ENCODE peak calls at places on chromosome 4, in six cellular contexts. Y is uterus, L is psoas muscle, H is mesendoderm, N is gastrocnemius medialis, T is right cardiac atrium. X is an unnamed sample. For H3K4me1, the result is how much of the 10 kb centered on the place peaks cover.

GRCh38 chr4:80535551-80535950 is 200.0 kb downstream of the CFAP299 start:
- DNase-seq in Y (no peak), L (no peak), T (no peak), H (no peak), N (no peak), X (no peak)

GRCh38 chr4:10161146-10161545 is 44.5 kb upstream of the WDR1 start:
- DNase-seq in H (no peak), N (no peak), T (no peak), L (no peak), Y (no peak), X (peak)

GRCh38 chr4:73673286-73673685 is 53.0 kb upstream of the RASSF6 start:
- DNase-seq in Y (no peak), H (no peak), T (peak), L (no peak), N (no peak), X (peak)

GRCh38 chr4:107978716-107979451 is 10.8 kb upstream of the HADH start:
- DNase-seq in L (no peak), H (no peak), N (no peak), T (no peak), Y (no peak), X (no peak)

GRCh38 chr4:53963786-53964185 is 100.6 kb downstream of the CHIC2 start:
- DNase-seq in H (no peak), N (no peak), L (no peak), T (no peak), Y (no peak), X (no peak)

GRCh38 chr4:66639361-66639760 is 905.9 kb downstream of the CENPC start:
- DNase-seq in H (no peak), Y (no peak), N (no peak), L (no peak), T (no peak), X (no peak)

GRCh38 chr4:38318737-38319455 is 345.1 kb upstream of the KLF3 start:
- DNase-seq in N (peak), Y (peak), T (peak), H (peak), L (peak), X (peak)

GRCh38 chr4:41887821-41888699 is 47.2 kb upstream of the TMEM33 start:
- DNase-seq in L (no peak), H (peak), Y (no peak), N (no peak), T (no peak), X (peak)

GRCh38 chr4:12716896-12717295 is 767.2 kb downstream of the RAB28 start:
- DNase-seq in N (no peak), H (no peak), T (no peak), L (no peak), Y (no peak), X (no peak)

GRCh38 chr4:8364141-8364540 is 76.4 kb downstream of the ACOX3 start:
- DNase-seq in L (no peak), H (no peak), N (peak), T (no peak), Y (no peak), X (no peak)

GRCh38 chr4:182074842-182075241 is 168.4 kb upstream of the TENM3 start:
- DNase-seq in T (no peak), H (no peak), Y (no peak), N (no peak), L (no peak), X (no peak)

GRCh38 chr4:124203613-124204284 is 508.8 kb downstream of the ANKRD50 start:
- DNase-seq in Y (no peak), L (no peak), H (peak), T (no peak), N (no peak), X (no peak)

GRCh38 chr4:109441858-109442480 is 8.4 kb downstream of the SEC24B start:
- DNase-seq in L (no peak), T (no peak), N (no peak), H (no peak), Y (no peak), X (no peak)

GRCh38 chr4:140807491-140808257 is 51.5 kb upstream of the TBC1D9 start:
- DNase-seq in N (no peak), H (no peak), L (no peak), Y (no peak), T (no peak), X (no peak)

GRCh38 chr4:23305026-23305425 is 584.8 kb downstream of the PPARGC1A start:
- DNase-seq in N (no peak), T (no peak), Y (no peak), H (no peak), L (no peak), X (no peak)

GRCh38 chr4:46819095-46819494 is 90.0 kb downstream of the COX7B2 start:
- DNase-seq in Y (no peak), N (no peak), L (no peak), T (no peak), H (no peak), X (no peak)

GRCh38 chr4:161655148-161655547 is 508.7 kb downstream of the FSTL5 start:
- DNase-seq in N (no peak), H (no peak), L (no peak), Y (no peak), T (no peak), X (no peak)

GRCh38 chr4:79982587-79983327 is 90.3 kb downstream of the ANTXR2 start:
- DNase-seq in Y (no peak), N (no peak), H (no peak), T (no peak), L (no peak), X (peak)

GRCh38 chr4:89289312-89289711 is 18.3 kb downstream of the GPRIN3 start:
- DNase-seq in L (no peak), Y (no peak), T (no peak), H (no peak), N (no peak), X (no peak)

GRCh38 chr4:94974773-94975172 is 217.0 kb downstream of the BMPR1B start:
- DNase-seq in N (no peak), Y (no peak), T (no peak), L (no peak), H (no peak), X (peak)

DNA sequence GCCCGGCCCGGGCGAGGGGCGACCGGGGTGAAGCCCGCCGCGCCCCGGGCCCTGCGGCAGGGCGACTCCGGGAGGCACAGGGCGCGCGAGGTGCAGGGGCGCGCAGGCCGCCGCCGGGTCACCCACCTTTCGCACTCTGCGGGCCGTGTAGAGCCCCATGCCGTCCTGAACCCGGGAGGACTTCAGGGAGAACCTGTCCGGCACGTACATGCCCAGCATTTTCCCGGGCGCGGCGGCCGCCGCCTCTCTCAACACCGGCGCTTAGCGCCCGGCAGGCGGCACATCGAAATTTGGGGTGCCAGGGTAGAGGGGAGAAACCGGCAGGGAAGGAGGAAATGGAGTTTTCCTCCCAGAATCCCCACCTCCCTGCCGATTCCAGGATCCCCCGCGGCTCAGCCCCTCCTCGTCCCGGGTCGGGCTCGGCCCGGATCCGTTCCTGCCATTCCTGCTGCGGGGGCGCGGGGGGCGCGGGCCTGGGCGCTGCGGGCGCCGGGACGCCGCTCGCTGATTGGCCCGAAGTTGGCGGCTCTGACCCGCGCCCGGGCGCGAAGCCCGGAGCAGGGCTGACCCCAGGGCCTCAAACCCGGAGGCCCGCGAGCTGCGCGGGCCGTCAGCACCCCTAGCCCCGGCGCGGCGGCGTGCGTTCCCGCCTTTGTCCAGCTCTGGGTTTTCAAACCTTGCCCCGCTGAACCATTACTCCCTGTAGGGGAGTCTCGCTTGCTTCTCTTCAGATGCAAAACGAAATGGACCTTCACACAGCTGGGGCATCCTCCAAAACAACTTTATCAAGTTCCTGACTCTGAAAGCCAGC is at the start of gene PRDM5:
- DNase-seq in H (peak), L (peak), N (peak), Y (peak), T (peak), X (peak)
- H3K27ac ChIP-seq in H (peak), L (peak), N (peak), Y (peak), T (peak), X (peak)

GRCh38 chr4:24967346-24967745 is 54.5 kb upstream of the CCDC149 start:
- DNase-seq in H (no peak), L (no peak), Y (no peak), T (no peak), N (no peak), X (no peak)
- H3K4me1 ChIP-seq in H (under half), L (under half), Y (under half), T (under half), N (under half), X (under half)

GRCh38 chr4:57153207-57153606 is 43.0 kb upstream of the IGFBP7 start:
- DNase-seq in H (no peak), L (no peak), T (no peak), N (no peak), Y (no peak), X (peak)
- H3K27ac ChIP-seq in H (no peak), L (no peak), T (no peak), N (no peak), Y (no peak), X (peak)

GRCh38 chr4:98722000-98722399 is 63.6 kb upstream of the TSPAN5 start:
- DNase-seq in Y (no peak), N (no peak), H (no peak), T (no peak), L (no peak), X (no peak)

GRCh38 chr4:98716796-98717195 is 58.4 kb upstream of the TSPAN5 start:
- DNase-seq in N (no peak), H (no peak), L (no peak), Y (no peak), T (no peak), X (no peak)

DNA sequence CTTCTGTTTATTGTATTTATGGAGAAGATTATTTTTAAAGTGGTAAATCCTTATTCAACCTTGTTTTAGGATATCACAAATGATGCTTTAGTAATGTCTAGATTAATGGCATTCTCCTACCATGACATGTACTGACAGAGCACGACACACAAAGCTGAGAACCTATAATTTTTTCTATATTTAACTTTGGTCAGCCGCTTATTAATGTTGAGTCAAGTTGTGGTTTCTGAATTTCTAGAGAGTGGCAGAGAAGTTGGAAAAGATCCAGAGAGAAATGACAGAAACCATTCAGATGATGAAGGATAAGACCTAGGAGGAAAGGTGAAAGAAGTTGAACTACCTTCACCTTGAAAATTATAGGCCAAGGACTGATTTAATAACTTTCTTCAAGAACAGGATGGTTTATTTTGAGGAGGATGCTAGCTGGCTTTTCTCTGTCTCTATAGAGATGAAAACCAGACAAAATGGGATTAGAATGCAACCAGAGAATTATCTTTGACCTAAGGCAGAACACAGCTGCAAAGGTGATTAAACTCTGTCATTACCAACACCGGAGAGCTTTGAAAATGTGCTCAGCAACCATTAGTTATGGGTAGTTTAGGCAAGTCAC is 62.6 kb upstream of the TSPAN5 start:
- DNase-seq in L (no peak), T (no peak), N (no peak), Y (no peak), H (no peak), X (no peak)
- H3K4me1 ChIP-seq in L (under half), T (under half), N (under half), Y (under half), H (under half), X (under half)

GRCh38 chr4:144670776-144671175 is 24.8 kb downstream of the HHIP start:
- DNase-seq in H (no peak), Y (no peak), T (no peak), L (no peak), N (no peak), X (no peak)
- H3K27ac ChIP-seq in H (no peak), Y (no peak), T (no peak), L (no peak), N (no peak), X (no peak)

DNA sequence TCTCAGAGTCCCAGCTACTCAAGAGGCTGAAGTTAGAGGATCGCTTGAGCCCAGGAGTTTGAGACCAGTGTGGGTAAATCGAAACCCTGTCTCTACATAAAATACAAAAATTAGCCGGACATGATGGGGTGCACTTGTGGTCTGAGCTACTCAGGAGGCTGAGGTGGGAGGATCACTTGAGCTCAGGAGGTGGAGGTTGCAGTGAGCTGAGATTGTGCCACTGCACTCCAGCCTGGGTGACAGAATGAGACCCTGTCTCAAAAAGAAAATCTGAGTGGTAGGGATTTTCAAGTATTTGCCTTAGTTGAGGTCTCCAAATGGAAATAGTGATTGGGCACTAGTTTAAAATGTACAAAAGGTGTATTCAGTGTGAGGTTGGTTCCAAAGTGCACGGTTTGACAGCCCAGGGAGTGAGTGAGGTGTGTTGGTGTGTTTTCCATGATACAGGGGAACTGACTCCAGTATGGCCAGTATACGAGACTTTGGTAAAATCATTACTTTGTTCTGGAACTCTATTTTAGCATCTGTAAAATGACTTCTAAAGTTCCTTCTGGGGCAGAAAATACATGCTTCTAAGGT is 13.8 kb downstream of the ADD1 start:
- DNase-seq in N (no peak), H (no peak), L (no peak), T (no peak), Y (no peak), X (no peak)
- H3K4me1 ChIP-seq in N (half or more), H (under half), L (half or more), T (under half), Y (under half), X (half or more)

GRCh38 chr4:4323705-4324534 is 33.9 kb downstream of the ZBTB49 start:
- DNase-seq in H (peak), Y (no peak), N (no peak), T (no peak), L (no peak), X (peak)
- H3K27ac ChIP-seq in H (peak), Y (no peak), N (no peak), T (peak), L (no peak), X (peak)

GRCh38 chr4:128308986-128309385 is 21.4 kb upstream of the PGRMC2 start:
- DNase-seq in N (no peak), Y (no peak), H (no peak), T (no peak), L (no peak), X (peak)
- H3K4me1 ChIP-seq in N (under half), Y (under half), H (under half), T (under half), L (under half), X (under half)

DNA sequence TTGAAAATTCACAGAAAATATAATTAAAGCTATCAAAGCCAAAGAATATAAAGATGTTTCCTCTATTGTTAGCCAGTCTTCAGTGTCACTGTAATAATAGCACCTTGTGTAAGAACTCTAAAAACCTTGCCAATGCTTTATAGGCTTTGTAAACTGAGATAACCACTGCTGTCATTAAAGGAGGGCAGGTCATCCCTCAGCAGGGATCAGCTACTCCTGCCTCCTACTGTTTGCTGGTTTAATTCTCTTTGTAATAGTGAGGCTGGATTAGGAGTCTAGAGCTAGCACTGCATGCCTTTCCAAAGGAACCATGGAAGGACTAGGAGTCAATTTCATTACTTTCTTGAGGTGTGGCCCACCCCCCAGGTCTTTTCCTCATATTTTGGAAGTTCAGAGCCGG is 46.2 kb downstream of the FHIP1A start:
- DNase-seq in H (no peak), L (no peak), Y (no peak), T (no peak), N (peak), X (no peak)
- H3K27ac ChIP-seq in H (no peak), L (peak), Y (no peak), T (no peak), N (peak), X (no peak)